ENCODE peak calls at places on chromosomes 3 and 15, in four cellular contexts. H, T, D and Z are unnamed samples.

GRCh38 chr3:158167737-158168469 is 58.0 kb downstream of the RSRC1 start:
- DNase-seq in H (no peak), T (no peak), D (no peak), Z (no peak)

GRCh38 chr15:62071711-62072308 is 5.0 kb downstream of the C2CD4A start:
- DNase-seq in H (no peak), T (no peak), D (no peak), Z (no peak)

GRCh38 chr15:40567111-40567510 is 2.0 kb upstream of the RPUSD2 start:
- DNase-seq in H (no peak), T (no peak), D (no peak), Z (no peak)

GRCh38 chr3:151816091-151816604 is 2.2 kb downstream of the AADAC start:
- DNase-seq in H (no peak), T (no peak), D (no peak), Z (no peak)

GRCh38 chr3:61522064-61522463 is 39.3 kb upstream of the PTPRG start:
- DNase-seq in H (no peak), T (no peak), D (no peak), Z (no peak)

GRCh38 chr3:13081603-13082360 is 8.6 kb upstream of the IQSEC1 start:
- DNase-seq in H (no peak), T (no peak), D (no peak), Z (no peak)

GRCh38 chr3:138256022-138256421 is 68.9 kb downstream of the ARMC8 start:
- DNase-seq in H (no peak), T (no peak), D (no peak), Z (no peak)

GRCh38 chr15:89743011-89743410 is 8.0 kb downstream of the MESP1 start:
- DNase-seq in H (no peak), T (no peak), D (no peak), Z (no peak)

GRCh38 chr3:31213869-31214486 is 318.7 kb upstream of the STT3B start:
- DNase-seq in H (no peak), T (no peak), D (no peak), Z (peak; percentile 61)

GRCh38 chr15:35491999-35492398 is 54.0 kb downstream of the DPH6 start:
- DNase-seq in H (no peak), T (no peak), D (no peak), Z (no peak)

GRCh38 chr3:182651461-182651860 is 141.8 kb upstream of the ATP11B start:
- DNase-seq in H (no peak), T (no peak), D (no peak), Z (no peak)

GRCh38 chr3:126187920-126188319 is 7.5 kb upstream of the ALDH1L1 start:
- DNase-seq in H (no peak), T (no peak), D (no peak), Z (no peak)

GRCh38 chr3:11288021-11288491 is 15.9 kb downstream of the ATG7 start:
- DNase-seq in H (no peak), T (no peak), D (no peak), Z (no peak)

GRCh38 chr15:58380280-58380945 is 51.4 kb upstream of the LIPC start:
- DNase-seq in H (no peak), T (no peak), D (no peak), Z (no peak)

GRCh38 chr3:25033407-25034029 is 394.5 kb upstream of the RARB start:
- DNase-seq in H (no peak), T (peak; percentile 15), D (no peak), Z (no peak)

GRCh38 chr3:197023241-197023997 is 6.2 kb downstream of the MELTF start:
- DNase-seq in H (no peak), T (no peak), D (peak; percentile 37), Z (peak; percentile 64)

GRCh38 chr3:170144437-170144843 is 37.1 kb downstream of the PHC3 start:
- DNase-seq in H (no peak), T (no peak), D (no peak), Z (no peak)

GRCh38 chr3:52479876-52480575 is 15.1 kb upstream of the STAB1 start:
- DNase-seq in H (no peak), T (no peak), D (no peak), Z (no peak)

GRCh38 chr15:87349181-87349580 is 907.4 kb downstream of the NTRK3 start:
- DNase-seq in H (no peak), T (no peak), D (no peak), Z (no peak)

GRCh38 chr15:87816811-87817210 is 439.7 kb downstream of the NTRK3 start:
- DNase-seq in H (no peak), T (no peak), D (no peak), Z (no peak)

GRCh38 chr3:52451237-52452083 is 2.4 kb downstream of the TNNC1 start:
- DNase-seq in H (no peak), T (no peak), D (no peak), Z (no peak)

GRCh38 chr3:169666501-169667379 is 3.2 kb upstream of the MECOM start:
- DNase-seq in H (peak; percentile 52), T (no peak), D (no peak), Z (no peak)

GRCh38 chr3:4460334-4460733 is 6.7 kb downstream of the SUMF1 start:
- DNase-seq in H (no peak), T (no peak), D (no peak), Z (no peak)

GRCh38 chr3:24069045-24069444 is 124.0 kb downstream of the NR1D2 start:
- DNase-seq in H (no peak), T (no peak), D (no peak), Z (no peak)

GRCh38 chr3:138066383-138066782 is 49.0 kb downstream of the DZIP1L start:
- DNase-seq in H (no peak), T (no peak), D (no peak), Z (no peak)

GRCh38 chr15:58517682-58518525 is 86.1 kb downstream of the LIPC start:
- DNase-seq in H (no peak), T (no peak), D (no peak), Z (no peak)

GRCh38 chr3:180870008-180870733 is 42.3 kb upstream of the FXR1 start:
- DNase-seq in H (no peak), T (peak; percentile 49), D (no peak), Z (no peak)

GRCh38 chr3:107921083-107921482 is 169.7 kb downstream of the CD47 start:
- DNase-seq in H (no peak), T (no peak), D (no peak), Z (no peak)

GRCh38 chr3:109224333-109224732 is 87.8 kb downstream of the C3orf85 start:
- DNase-seq in H (no peak), T (no peak), D (no peak), Z (no peak)

GRCh38 chr15:45306105-45306504 is 54.1 kb downstream of the SLC28A2 start:
- DNase-seq in H (no peak), T (no peak), D (no peak), Z (no peak)

DNA sequence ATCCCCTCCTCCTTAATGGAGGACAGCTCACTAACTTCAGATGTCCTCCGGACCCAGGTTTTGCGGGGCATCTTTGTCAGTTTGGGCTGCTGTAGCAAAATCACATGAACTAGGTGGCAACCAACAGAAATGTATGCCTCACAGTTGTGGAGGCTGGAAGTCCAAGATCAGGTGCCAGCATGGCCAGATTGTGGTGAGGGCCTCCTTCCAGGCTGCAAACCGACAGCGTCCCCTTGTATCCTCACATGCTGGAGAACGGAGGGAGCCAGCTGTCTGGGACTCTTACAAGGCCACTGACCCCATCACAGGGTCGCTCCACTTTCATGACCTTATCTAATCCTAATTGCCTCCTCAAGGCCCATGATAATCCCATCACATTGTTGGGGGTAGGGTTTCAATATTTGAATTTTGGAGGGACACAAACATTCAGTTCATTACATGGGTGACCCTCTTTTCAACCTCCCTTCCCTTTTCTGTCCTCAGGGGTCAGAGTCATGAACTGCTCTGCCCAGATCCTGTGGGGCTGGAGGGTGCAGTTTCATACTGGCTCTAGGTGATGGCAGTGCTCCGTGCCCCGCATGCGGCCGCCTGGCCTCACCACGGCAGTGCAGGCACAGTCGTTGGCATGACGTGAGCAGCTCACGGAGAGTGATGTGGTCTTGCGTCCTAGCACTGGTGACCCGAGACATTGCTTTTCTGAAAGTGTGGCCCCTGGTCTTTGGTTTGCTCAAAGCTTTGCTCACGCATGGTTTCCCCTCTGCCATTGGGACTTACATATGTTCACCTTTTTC is 58.4 kb downstream of the DNASE1L3 start:
- DNase-seq in H (no peak), T (no peak), D (no peak), Z (no peak)
- H3K36me3 ChIP-seq in H (peaks cover 91% of the 10 kb centered on the region), T (peaks cover 24% of the 10 kb centered on the region), D (peaks cover 3% of the 10 kb centered on the region), Z (peaks cover 98% of the 10 kb centered on the region)

GRCh38 chr3:43559961-43560360 is 61.9 kb downstream of the ANO10 start:
- DNase-seq in H (no peak), T (no peak), D (no peak), Z (no peak)
- TF ChIP-seq CTCF in H (no peak), T (no peak), D (no peak), Z (no peak)

GRCh38 chr3:150147776-150148175 is 177.1 kb upstream of the PFN2 start:
- DNase-seq in H (no peak), T (peak; percentile 29), D (no peak), Z (no peak)

GRCh38 chr3:150152567-150152966 is 181.9 kb upstream of the PFN2 start:
- DNase-seq in H (no peak), T (no peak), D (no peak), Z (no peak)

GRCh38 chr3:150146891-150147761 is 176.4 kb upstream of the PFN2 start:
- DNase-seq in H (no peak), T (peak; percentile 67), D (no peak), Z (no peak)

GRCh38 chr3:150150633-150151032 is 179.9 kb upstream of the PFN2 start:
- DNase-seq in H (no peak), T (no peak), D (no peak), Z (no peak)

DNA sequence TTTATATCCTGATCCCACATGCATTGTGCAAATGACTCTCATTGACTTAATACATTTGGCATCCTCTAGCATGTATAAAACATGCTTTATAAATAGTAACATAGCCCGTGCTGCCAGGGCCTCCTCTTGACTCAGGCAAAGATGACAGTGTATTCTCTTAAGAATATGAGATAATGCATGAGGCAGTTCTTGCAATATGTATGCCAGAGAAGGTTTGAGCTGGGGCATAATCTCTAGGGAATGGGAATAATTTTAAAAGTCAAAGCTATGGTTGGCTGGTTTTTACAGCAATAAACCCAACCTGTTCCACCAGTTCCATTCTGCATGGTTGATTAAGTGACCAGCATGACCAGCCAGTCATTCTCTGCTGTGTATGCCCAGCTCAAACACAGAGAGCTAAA is 179.0 kb upstream of the PFN2 start:
- DNase-seq in H (no peak), T (no peak), D (no peak), Z (no peak)
- H3K27ac ChIP-seq in H (no peak overlapping the region), T (peak overlapping the region; percentile 96), D (no peak overlapping the region), Z (no peak overlapping the region)

GRCh38 chr3:148998297-148998696 is 7.0 kb downstream of the GYG1 start:
- DNase-seq in H (no peak), T (no peak), D (no peak), Z (no peak)

GRCh38 chr3:148999806-149000205 is 8.5 kb downstream of the GYG1 start:
- DNase-seq in H (no peak), T (no peak), D (no peak), Z (no peak)

GRCh38 chr3:148998715-148999413 is 7.5 kb downstream of the GYG1 start:
- DNase-seq in H (no peak), T (no peak), D (no peak), Z (no peak)

GRCh38 chr3:149001727-149002126 is 10.4 kb downstream of the GYG1 start:
- DNase-seq in H (no peak), T (no peak), D (no peak), Z (no peak)

DNA sequence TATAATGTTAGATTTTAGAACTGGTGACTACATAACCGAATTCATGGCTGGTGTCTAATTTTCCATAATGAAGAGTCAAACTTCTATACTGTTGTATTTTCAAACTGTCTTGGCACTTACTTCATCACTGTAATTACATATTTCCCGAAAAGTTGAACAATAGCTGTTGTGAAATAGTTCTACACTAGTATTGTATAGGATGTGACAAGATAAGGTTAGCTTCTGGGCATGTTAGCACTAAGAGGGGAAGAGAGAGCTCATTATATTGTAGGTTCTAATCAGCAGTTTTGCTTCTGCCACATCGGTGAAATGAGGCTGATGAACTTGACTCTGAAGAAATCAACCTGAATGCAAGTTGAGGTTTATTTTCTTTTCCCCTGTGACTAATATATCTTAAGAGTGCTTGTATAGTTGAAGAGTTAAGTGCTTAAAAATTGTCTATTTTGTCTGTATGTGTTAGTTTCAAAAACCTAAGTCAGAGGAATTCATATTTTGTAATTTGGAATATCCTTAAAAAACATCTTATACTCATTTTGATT is 8.9 kb downstream of the GYG1 start:
- DNase-seq in H (no peak), T (no peak), D (no peak), Z (no peak)
- H3K36me3 ChIP-seq in H (peaks cover 56% of the 10 kb centered on the region), T (peaks cover 67% of the 10 kb centered on the region), D (no peaks in the 10 kb centered on the region), Z (peaks cover 57% of the 10 kb centered on the region)